ENCODE peak calls at places on chromosomes 5 and 9, in eight cellular contexts. B is neural progenitor cell, V is neuronal stem cell, Y is left lung, K is endothelial cell of umbilical vein, I is HCT116, F is spleen, L is fibroblast of lung. S is an unnamed sample. For H3K36me3, the result is how much of the 10 kb centered on the place peaks cover.

GRCh38 chr5:157917909-157918809 is 59.2 kb upstream of the CLINT1 start:
- DNase-seq in F (peak), Y (peak), B (peak), V (no peak), K (peak), I (peak), L (peak), S (peak)

GRCh38 chr9:9942764-9943424 is 669.9 kb downstream of the PTPRD start:
- DNase-seq in V (peak), K (peak), I (no peak), F (peak), Y (peak), B (peak), L (peak), S (peak)

GRCh38 chr5:17314907-17315471 is 97.6 kb downstream of the BASP1 start:
- DNase-seq in L (peak), I (no peak), K (no peak), V (no peak), Y (no peak), F (no peak), B (no peak), S (no peak)

GRCh38 chr9:121322037-121322736 is 47.9 kb downstream of the STOM start:
- DNase-seq in B (no peak), Y (no peak), F (no peak), V (no peak), L (peak), K (peak), I (peak), S (no peak)

GRCh38 chr5:168085321-168086040 is 206.0 kb upstream of the WWC1 start:
- DNase-seq in B (no peak), L (peak), I (no peak), K (no peak), Y (no peak), V (no peak), F (no peak), S (no peak)

GRCh38 chr5:178832618-178833201 is 27.0 kb upstream of the ZNF354B start:
- DNase-seq in Y (no peak), L (no peak), V (no peak), K (no peak), I (peak), F (no peak), B (no peak), S (no peak)

GRCh38 chr9:115781361-115781760 is 372.2 kb upstream of the PAPPA start:
- DNase-seq in Y (no peak), V (no peak), B (no peak), I (no peak), F (no peak), K (no peak), L (no peak), S (no peak)

GRCh38 chr9:86175743-86176456 is 76.5 kb upstream of the GOLM1 start:
- DNase-seq in F (no peak), I (no peak), V (no peak), K (no peak), Y (no peak), B (no peak), L (no peak), S (no peak)

GRCh38 chr9:840343-840742 is 1.2 kb upstream of the DMRT1 start:
- DNase-seq in L (no peak), Y (no peak), B (peak), K (no peak), I (no peak), V (no peak), F (peak), S (no peak)

GRCh38 chr9:77063645-77064285 is 44.3 kb downstream of the FOXB2 start:
- DNase-seq in F (no peak), I (peak), Y (no peak), V (no peak), B (no peak), L (peak), K (no peak), S (no peak)

GRCh38 chr5:135608361-135608760 is 29.6 kb upstream of the CXCL14 start:
- DNase-seq in I (no peak), V (no peak), F (no peak), Y (no peak), L (no peak), B (no peak), K (no peak), S (no peak)

GRCh38 chr5:69130241-69130640 is 36.4 kb downstream of the SLC30A5 start:
- DNase-seq in L (no peak), K (no peak), F (no peak), Y (no peak), I (no peak), V (no peak), B (no peak), S (no peak)

GRCh38 chr5:151007430-151008123 is 12.8 kb upstream of the GPX3 start:
- DNase-seq in I (no peak), F (no peak), K (no peak), V (no peak), B (no peak), L (no peak), Y (no peak), S (no peak)

GRCh38 chr5:160451281-160451680 is 29.6 kb downstream of the PTTG1 start:
- DNase-seq in B (no peak), Y (no peak), V (no peak), F (no peak), K (peak), I (no peak), L (no peak), S (no peak)

GRCh38 chr5:33409435-33410146 is 31.2 kb upstream of the TARS1 start:
- DNase-seq in F (no peak), Y (no peak), B (no peak), K (no peak), V (no peak), I (no peak), L (no peak), S (no peak)

GRCh38 chr9:111678293-111678692 is 16.9 kb downstream of the GNG10 start:
- DNase-seq in Y (no peak), L (no peak), F (no peak), V (no peak), I (no peak), K (no peak), B (no peak), S (no peak)

GRCh38 chr9:114057161-114057560 is 20.9 kb downstream of the AMBP start:
- DNase-seq in L (no peak), K (no peak), Y (no peak), I (no peak), F (peak), V (no peak), B (no peak), S (peak)

GRCh38 chr5:144227363-144227762 is 56.7 kb downstream of the KCTD16 start:
- DNase-seq in V (no peak), L (no peak), Y (no peak), I (no peak), B (no peak), K (no peak), F (no peak), S (no peak)
- H3K36me3 ChIP-seq in V (under half), L (under half), Y (under half), I (under half), B (under half), K (under half), F (under half), S (under half)

GRCh38 chr9:37549527-37549926 is 26.7 kb downstream of the FBXO10 start:
- DNase-seq in L (peak), K (no peak), B (no peak), I (no peak), F (no peak), Y (no peak), V (no peak), S (no peak)
- H3K27ac ChIP-seq in L (no peak), K (no peak), B (no peak), I (no peak), F (no peak), Y (no peak), V (no peak), S (no peak)

DNA sequence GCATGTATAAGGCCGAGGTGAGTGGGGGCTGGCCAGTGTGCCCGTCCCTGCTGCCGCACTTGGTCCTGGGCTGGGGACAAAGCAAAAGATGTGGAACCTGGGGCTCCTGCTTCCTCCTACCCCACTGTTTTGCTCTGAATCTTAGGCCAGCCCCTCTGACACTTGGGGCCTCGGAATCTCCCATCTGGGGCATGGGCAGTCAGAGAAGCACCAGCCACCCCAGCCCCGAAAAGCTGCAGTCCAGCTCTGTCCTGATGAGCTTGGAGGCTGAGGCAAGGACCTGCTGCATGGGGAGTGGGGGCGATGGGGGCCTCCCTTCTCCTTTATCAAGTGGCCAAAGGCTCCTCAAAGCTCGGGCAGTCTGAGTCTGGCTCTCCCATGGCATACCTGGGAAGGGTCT is 31.3 kb downstream of the PTPA start:
- DNase-seq in I (no peak), V (no peak), L (no peak), Y (no peak), K (no peak), B (no peak), F (no peak), S (no peak)
- H3K36me3 ChIP-seq in I (under half), V (half or more), L (under half), Y (under half), K (under half), B (under half), F (half or more), S (under half)

GRCh38 chr9:36936498-36936831 is 97.6 kb downstream of the PAX5 start:
- DNase-seq in V (no peak), B (no peak), Y (no peak), I (no peak), F (no peak), L (no peak), K (no peak), S (no peak)
- H3K27ac ChIP-seq in V (no peak), B (no peak), Y (no peak), I (no peak), F (no peak), L (no peak), K (no peak), S (no peak)

DNA sequence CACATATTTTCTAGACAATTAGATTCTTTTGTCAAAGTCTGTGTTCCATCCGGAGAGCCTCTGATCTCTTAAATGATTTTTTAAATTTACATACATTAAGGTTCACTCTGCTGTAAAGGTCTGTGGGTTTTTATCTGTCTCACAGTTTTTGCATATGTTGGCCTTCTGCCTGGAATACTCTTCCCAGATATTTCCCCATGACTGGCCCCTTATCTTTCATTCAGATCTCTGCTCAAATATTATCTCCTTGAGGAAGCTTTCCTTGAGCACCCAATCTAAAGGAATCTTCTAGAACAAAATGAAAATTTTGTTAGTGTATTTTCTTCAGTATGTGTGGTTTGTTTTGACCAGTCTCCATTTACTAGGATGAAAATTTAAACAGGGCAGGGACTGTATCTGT is 26.3 kb downstream of the FAF2 start:
- DNase-seq in V (no peak), K (no peak), F (no peak), Y (no peak), I (no peak), L (peak), B (no peak), S (no peak)
- H3K36me3 ChIP-seq in V (half or more), K (under half), F (under half), Y (under half), I (under half), L (under half), B (under half), S (under half)